ENCODE peak calls at places on chromosome 1, in four cellular contexts. Y is Kasumi-1, E is stromal cell of bone marrow, K is HCEC 1CT. P is an unnamed sample.

GRCh38 chr1:110196917-110197782 is 13.0 kb upstream of the KCNC4 start:
- DNase-seq in Y (peak), E (no peak), K (peak), P (no peak)

GRCh38 chr1:221708987-221709386 is 32.9 kb downstream of the DUSP10 start:
- DNase-seq in Y (no peak), E (peak), K (no peak), P (peak)

GRCh38 chr1:193031431-193031830 is 27.7 kb downstream of the UCHL5 start:
- DNase-seq in Y (peak), E (no peak), K (peak), P (peak)

GRCh38 chr1:16628361-16629111 is 15.2 kb upstream of the NBPF1 start:
- DNase-seq in Y (no peak), E (no peak), K (no peak), P (no peak)

GRCh38 chr1:182279302-182279701 is 112.3 kb downstream of the GLUL start:
- DNase-seq in Y (no peak), E (no peak), K (no peak), P (no peak)

GRCh38 chr1:147225193-147225730 is at the start of gene FMO5:
- DNase-seq in Y (peak), E (peak), K (peak), P (peak)

GRCh38 chr1:41046347-41046775 is 24.8 kb upstream of the SLFNL1 start:
- DNase-seq in Y (no peak), E (no peak), K (no peak), P (no peak)

GRCh38 chr1:94541175-94542087 is at the start of gene F3:
- DNase-seq in Y (peak), E (peak), K (peak), P (peak)

GRCh38 chr1:23593556-23594148 is 34.4 kb upstream of the ID3 start:
- DNase-seq in Y (no peak), E (no peak), K (no peak), P (no peak)

GRCh38 chr1:64864018-64864945 is 102.1 kb downstream of the JAK1 start:
- DNase-seq in Y (peak), E (no peak), K (no peak), P (peak)

GRCh38 chr1:14421295-14421976 is 177.0 kb upstream of the KAZN start:
- DNase-seq in Y (no peak), E (no peak), K (no peak), P (no peak)

GRCh38 chr1:41738475-41738874 is 180.2 kb downstream of the HIVEP3 start:
- DNase-seq in Y (no peak), E (peak), K (no peak), P (peak)

GRCh38 chr1:81635816-81636215 is 164.9 kb upstream of the ADGRL2 start:
- DNase-seq in Y (no peak), E (no peak), K (no peak), P (peak)

P was measured in fibroblast of lung.